ENCODE peak calls at places on chromosomes 4 and X, in nine cellular contexts. S is stimulated activated CD4-positive, alpha-beta T cell treated with anti-CD3 and anti-CD28 coated beads, Interleukin-1b, Interleukin-23, amount 100 ng/mL, for 4 hours; O is sigmoid colon; I is activated CD8-positive, alpha-beta memory T cell treated with anti-CD3 and anti-CD28 coated beads for 4 hours; Q is transverse colon; N is DMS 273 treated with DMSO at 0.1 percent for 48 hours; L is GM04504; F is hypothalamus; M is A549. B is an unnamed sample.

GRCh38 chr4:138088449-138089208 is 153.5 kb downstream of the SLC7A11 start:
- DNase-seq in S (no peak), O (no peak), I (no peak), Q (no peak), N (no peak), L (no peak), F (no peak), M (no peak), B (no peak)

GRCh38 chrX:117771384-117771783 is 345.2 kb downstream of the KLHL13 start:
- DNase-seq in S (no peak), O (no peak), I (no peak), Q (no peak), N (no peak), L (no peak), F (no peak), M (no peak), B (no peak)

GRCh38 chr4:70518716-70519115 is 347 bp downstream of the AMTN start:
- DNase-seq in S (no peak), O (no peak), I (no peak), Q (no peak), N (no peak), L (no peak), F (no peak), M (no peak), B (no peak)

GRCh38 chrX:119734897-119735339 is 23.5 kb upstream of the SOWAHD start:
- DNase-seq in S (no peak), O (peak; percentile 78), I (no peak), Q (peak; percentile 19), N (peak; percentile 28), L (no peak), F (peak; percentile 27), M (no peak), B (no peak)

GRCh38 chr4:25158817-25159216 is 1.4 kb downstream of the SEPSECS start:
- DNase-seq in S (no peak), O (no peak), I (no peak), Q (no peak), N (no peak), L (no peak), F (no peak), M (no peak), B (no peak)

GRCh38 chr4:14149469-14150030 is 522.0 kb upstream of the BOD1L1 start:
- DNase-seq in S (no peak), O (no peak), I (no peak), Q (no peak), N (no peak), L (no peak), F (no peak), M (no peak), B (no peak)

GRCh38 chr4:37970702-37971101 is 10.5 kb downstream of the PTTG2 start:
- DNase-seq in S (no peak), O (peak; percentile 87), I (peak; percentile 44), Q (peak; percentile 86), N (no peak), L (no peak), F (no peak), M (peak; percentile 71), B (no peak)

GRCh38 chr4:33255507-33255906 is 2535.3 kb downstream of the PCDH7 start:
- DNase-seq in S (no peak), O (no peak), I (no peak), Q (no peak), N (no peak), L (no peak), F (no peak), M (no peak), B (no peak)

GRCh38 chr4:29708473-29708872 is 1011.7 kb upstream of the PCDH7 start:
- DNase-seq in S (no peak), O (no peak), I (no peak), Q (no peak), N (no peak), L (no peak), F (no peak), M (no peak), B (no peak)

GRCh38 chr4:156672924-156673323 is 298.7 kb downstream of the PDGFC start:
- DNase-seq in S (no peak), O (no peak), I (no peak), Q (no peak), N (no peak), L (peak; percentile 53), F (no peak), M (no peak), B (no peak)

GRCh38 chr4:182062458-182062857 is 180.7 kb upstream of the TENM3 start:
- DNase-seq in S (no peak), O (no peak), I (no peak), Q (no peak), N (no peak), L (no peak), F (no peak), M (no peak), B (no peak)

GRCh38 chr4:2811830-2812599 is 19.1 kb downstream of the SH3BP2 start:
- DNase-seq in S (no peak), O (peak; percentile 86), I (peak; percentile 29), Q (peak; percentile 85), N (peak; percentile 18), L (no peak), F (no peak), M (no peak), B (no peak)

GRCh38 chr4:152936446-152937279 is 540 bp downstream of the FHDC1 start:
- DNase-seq in S (no peak), O (no peak), I (no peak), Q (peak; percentile 56), N (no peak), L (peak; percentile 9), F (peak; percentile 28), M (peak; percentile 18), B (no peak)

GRCh38 chr4:55125763-55126541 is 557 bp upstream of the KDR start:
- DNase-seq in S (no peak), O (no peak), I (no peak), Q (no peak), N (no peak), L (no peak), F (peak; percentile 10), M (no peak), B (no peak)

GRCh38 chrX:29728639-29729038 is 486.7 kb upstream of the MAGEB2 start:
- DNase-seq in S (no peak), O (no peak), I (no peak), Q (no peak), N (no peak), L (no peak), F (no peak), M (no peak), B (no peak)

GRCh38 chr4:2791518-2792395 is 1.1 kb upstream of the SH3BP2 start:
- DNase-seq in S (no peak), O (peak; percentile 64), I (no peak), Q (peak; percentile 29), N (no peak), L (no peak), F (no peak), M (no peak), B (no peak)

GRCh38 chrX:29762006-29762405 is 453.4 kb upstream of the MAGEB2 start:
- DNase-seq in S (no peak), O (no peak), I (no peak), Q (no peak), N (no peak), L (no peak), F (no peak), M (no peak), B (no peak)